ENCODE peak calls at places on chromosomes 2 and 18, in four cellular contexts. D, C, V and Y are unnamed samples.

GRCh38 chr2:111057721-111058120 is 63.0 kb upstream of the BCL2L11 start:
- DNase-seq in D (no peak), C (no peak), V (no peak), Y (no peak)

GRCh38 chr2:230174466-230174865 is 45.3 kb downstream of the SP110 start:
- DNase-seq in D (no peak), C (no peak), V (no peak), Y (no peak)

GRCh38 chr2:43142921-43143438 is 83.4 kb downstream of the ZFP36L2 start:
- DNase-seq in D (no peak), C (no peak), V (peak), Y (peak)

GRCh38 chr2:719734-720133 is 42.5 kb upstream of the TMEM18 start:
- DNase-seq in D (no peak), C (no peak), V (no peak), Y (no peak)

GRCh38 chr18:67218556-67218955 is 298.0 kb downstream of the DSEL start:
- DNase-seq in D (no peak), C (no peak), V (no peak), Y (no peak)

GRCh38 chr18:24083550-24083949 is 55.3 kb upstream of the CABYR start:
- DNase-seq in D (no peak), C (no peak), V (no peak), Y (no peak)

GRCh38 chr18:22300665-22301636 is 116.8 kb downstream of the CTAGE1 start:
- DNase-seq in D (no peak), C (no peak), V (no peak), Y (no peak)

GRCh38 chr2:229725716-229726346 is 11.5 kb upstream of the DNER start:
- DNase-seq in D (no peak), C (no peak), V (no peak), Y (no peak)

GRCh38 chr2:235670974-235671787 is 177.3 kb downstream of the AGAP1 start:
- DNase-seq in D (no peak), C (no peak), V (no peak), Y (no peak)

GRCh38 chr2:25098056-25098455 is 56.2 kb downstream of the EFR3B start:
- DNase-seq in D (no peak), C (no peak), V (no peak), Y (no peak)

GRCh38 chr2:25104741-25105140 is 62.9 kb downstream of the EFR3B start:
- DNase-seq in D (no peak), C (no peak), V (no peak), Y (no peak)

GRCh38 chr2:25098558-25099486 is 56.9 kb downstream of the EFR3B start:
- DNase-seq in D (no peak), C (no peak), V (no peak), Y (no peak)

GRCh38 chr2:25103287-25103871 is 61.5 kb downstream of the EFR3B start:
- DNase-seq in D (no peak), C (no peak), V (no peak), Y (no peak)
- TF ChIP-seq SPI1 in D (no peak), C (no peak), V (no peak), Y (no peak)

GRCh38 chr18:48672671-48673340 is 134.0 kb downstream of the CTIF start:
- DNase-seq in D (no peak), C (no peak), V (no peak), Y (no peak)
- TF ChIP-seq SPI1 in D (no peak), C (no peak), V (no peak), Y (no peak)

DNA sequence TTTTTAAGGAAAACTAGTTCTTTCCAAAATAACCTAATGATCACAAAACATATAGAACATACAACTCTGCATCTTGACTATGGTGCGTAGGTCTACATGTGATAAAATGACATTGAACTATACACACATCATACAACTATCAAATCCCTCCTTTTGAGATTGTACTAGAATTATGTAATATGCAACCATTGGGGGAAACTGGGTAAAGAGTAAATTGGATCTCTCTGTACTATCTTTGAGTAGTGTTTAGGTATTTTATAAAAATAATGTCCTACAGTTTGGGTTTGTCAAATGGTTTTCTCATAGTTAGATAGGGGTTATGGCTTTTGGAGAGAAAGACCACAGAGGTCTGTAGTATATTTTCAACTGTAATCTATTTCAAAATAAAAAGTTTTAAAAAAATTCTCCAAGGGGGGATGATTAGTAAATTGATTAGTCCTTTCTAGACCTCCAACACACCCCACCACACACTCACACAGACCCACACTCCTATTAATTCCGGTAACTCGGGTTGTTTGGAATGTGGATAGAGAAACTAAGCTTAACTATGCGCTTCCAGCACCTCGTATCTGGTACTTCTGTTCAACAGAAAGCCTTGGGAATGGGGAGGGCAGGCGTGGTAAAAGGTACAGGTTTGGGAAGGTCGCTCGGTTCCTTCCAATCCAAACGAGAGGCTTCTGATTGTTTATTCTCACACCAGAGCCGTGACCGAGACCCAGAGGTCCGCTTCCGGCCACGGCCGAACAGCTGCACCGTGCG is 668 bp upstream of the BIRC6 start:
- DNase-seq in D (no peak), C (no peak), V (no peak), Y (no peak)
- TF ChIP-seq SPI1 in D (no peak), C (no peak), V (no peak), Y (no peak)

GRCh38 chr2:28683100-28683706 is 68.4 kb upstream of the PPP1CB start:
- DNase-seq in D (no peak), C (no peak), V (peak), Y (no peak)
- TF ChIP-seq SPI1 in D (no peak), C (no peak), V (no peak), Y (no peak)

GRCh38 chr18:48278081-48278480 is 131.1 kb downstream of the ZBTB7C start:
- DNase-seq in D (no peak), C (no peak), V (no peak), Y (no peak)
- TF ChIP-seq SPI1 in D (no peak), C (no peak), V (no peak), Y (no peak)

DNA sequence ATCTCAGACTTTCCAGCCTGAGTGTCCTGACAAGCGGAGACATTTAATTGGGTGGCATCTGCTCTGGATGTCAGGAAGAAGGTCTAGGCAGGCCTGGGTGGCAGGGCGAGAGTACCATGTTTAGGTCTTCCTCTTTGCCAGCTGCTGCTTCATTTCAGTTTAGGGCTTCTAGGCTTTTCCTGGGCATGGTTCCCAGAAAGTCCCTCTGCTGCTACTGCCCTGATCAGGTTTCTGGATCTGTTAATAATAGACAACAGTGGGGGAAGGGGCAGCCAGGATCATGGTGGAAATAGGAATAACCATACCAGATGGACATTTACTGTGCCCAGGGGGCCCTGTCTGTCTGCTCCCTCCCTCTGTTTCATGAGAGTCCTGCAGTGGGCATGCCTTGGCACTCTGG is 2.3 kb upstream of the PLCD4 start:
- DNase-seq in D (no peak), C (no peak), V (no peak), Y (no peak)
- TF ChIP-seq SPI1 in D (no peak), C (no peak), V (no peak), Y (no peak)

GRCh38 chr2:11155326-11156059 is at the start of gene SLC66A3:
- DNase-seq in D (no peak), C (no peak), V (no peak), Y (peak)
- TF ChIP-seq SPI1 in D (no peak), C (no peak), V (no peak), Y (no peak)

GRCh38 chr2:127584047-127584446 is 48.6 kb downstream of the MYO7B start:
- DNase-seq in D (no peak), C (no peak), V (no peak), Y (no peak)
- TF ChIP-seq SPI1 in D (no peak), C (no peak), V (no peak), Y (no peak)

GRCh38 chr2:237083026-237083425 is 2.7 kb upstream of the COPS8 start:
- DNase-seq in D (no peak), C (no peak), V (no peak), Y (no peak)

GRCh38 chr2:237084444-237084843 is 1.2 kb upstream of the COPS8 start:
- DNase-seq in D (no peak), C (no peak), V (no peak), Y (no peak)

GRCh38 chr2:237075749-237076599 is 9.7 kb upstream of the COPS8 start:
- DNase-seq in D (no peak), C (no peak), V (no peak), Y (no peak)

GRCh38 chr2:237085261-237086221 is at the start of gene COPS8:
- DNase-seq in D (peak), C (peak), V (peak), Y (peak)

DNA sequence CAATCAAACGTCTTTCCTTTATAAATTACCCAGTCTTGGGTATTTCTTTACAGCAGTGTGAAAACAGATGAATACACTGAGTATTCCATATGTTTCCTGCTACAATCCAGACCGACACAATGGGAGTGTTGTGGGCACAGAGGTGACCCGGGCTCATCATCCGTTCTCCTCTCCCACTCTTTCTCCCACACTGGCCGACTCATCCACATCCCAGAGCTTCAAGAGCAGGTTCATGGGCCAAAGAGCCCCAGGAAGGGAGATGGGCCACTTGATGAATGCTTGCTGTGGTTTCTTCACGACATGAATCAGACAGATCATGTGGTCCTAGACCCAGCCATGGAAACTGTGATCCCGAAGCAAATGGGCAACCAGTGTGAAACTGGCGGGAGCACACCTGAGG is 4.1 kb upstream of the COPS8 start:
- DNase-seq in D (no peak), C (no peak), V (no peak), Y (no peak)
- TF ChIP-seq SPI1 in D (no peak), C (no peak), V (no peak), Y (no peak)